ENCODE peak calls at places on chromosomes 5 and 9, in four cellular contexts. R, Z, B and E are unnamed samples.

GRCh38 chr9:16608906-16609305 is 261.6 kb downstream of the BNC2 start:
- DNase-seq in R (no peak), Z (no peak), B (no peak), E (no peak)

GRCh38 chr9:78909566-78909965 is 612.6 kb downstream of the PSAT1 start:
- DNase-seq in R (no peak), Z (no peak), B (no peak), E (no peak)

GRCh38 chr5:159990506-159990905 is 18.4 kb upstream of the TTC1 start:
- DNase-seq in R (no peak), Z (peak), B (no peak), E (no peak)

GRCh38 chr5:53490747-53491146 is 10.3 kb downstream of the FST start:
- DNase-seq in R (no peak), Z (peak), B (no peak), E (no peak)

GRCh38 chr5:168681556-168682183 is 102.5 kb upstream of the PANK3 start:
- DNase-seq in R (no peak), Z (peak), B (no peak), E (no peak)

GRCh38 chr5:5326126-5326758 is 96.2 kb upstream of the ICE1 start:
- DNase-seq in R (no peak), Z (no peak), B (no peak), E (no peak)

GRCh38 chr5:140174472-140175366 is at the start of gene CYSTM1:
- DNase-seq in R (peak), Z (peak), B (peak), E (peak)

GRCh38 chr5:175686396-175686795 is 28.5 kb downstream of the HRH2 start:
- DNase-seq in R (no peak), Z (no peak), B (no peak), E (no peak)

GRCh38 chr9:133122935-133123611 is 2.0 kb upstream of the RALGDS start:
- DNase-seq in R (no peak), Z (peak), B (no peak), E (no peak)

GRCh38 chr9:85020791-85021190 is 351.3 kb downstream of the NTRK2 start:
- DNase-seq in R (no peak), Z (no peak), B (no peak), E (no peak)

GRCh38 chr9:132008871-132009812 is 70.5 kb downstream of the MED27 start:
- DNase-seq in R (no peak), Z (no peak), B (no peak), E (no peak)

GRCh38 chr9:81673310-81673709 is 16.0 kb downstream of the TLE1 start:
- DNase-seq in R (no peak), Z (no peak), B (no peak), E (no peak)

GRCh38 chr9:37938121-37938906 is 34.4 kb upstream of the SLC25A51 start:
- DNase-seq in R (no peak), Z (peak), B (no peak), E (no peak)

GRCh38 chr9:120891255-120891954 is 14.4 kb upstream of the PHF19 start:
- DNase-seq in R (no peak), Z (no peak), B (no peak), E (no peak)

GRCh38 chr9:110429453-110429852 is 91.8 kb upstream of the TXNDC8 start:
- DNase-seq in R (no peak), Z (no peak), B (no peak), E (no peak)

GRCh38 chr9:77158772-77159513 is 18.4 kb upstream of the VPS13A start:
- DNase-seq in R (no peak), Z (peak), B (no peak), E (no peak)

GRCh38 chr5:80408976-80409926 is 1.4 kb downstream of the ZFYVE16 start:
- DNase-seq in R (no peak), Z (peak), B (no peak), E (no peak)

GRCh38 chr5:111859031-111859430 is 102.0 kb upstream of the NREP start:
- DNase-seq in R (no peak), Z (peak), B (no peak), E (no peak)

GRCh38 chr5:107217721-107218130 is 453.0 kb downstream of the EFNA5 start:
- DNase-seq in R (peak), Z (no peak), B (no peak), E (peak)

GRCh38 chr5:33088176-33088575 is 352.6 kb upstream of the TARS1 start:
- DNase-seq in R (no peak), Z (no peak), B (no peak), E (no peak)

GRCh38 chr5:60207031-60207430 is 313.5 kb upstream of the PDE4D start:
- DNase-seq in R (no peak), Z (no peak), B (peak), E (no peak)

GRCh38 chr9:82410891-82411290 is 422.3 kb downstream of the SPATA31D1 start:
- DNase-seq in R (no peak), Z (no peak), B (no peak), E (no peak)

GRCh38 chr9:91783411-91783810 is 166.6 kb downstream of the ROR2 start:
- DNase-seq in R (no peak), Z (no peak), B (no peak), E (no peak)

GRCh38 chr9:133163559-133164208 is at the start of gene GBGT1:
- DNase-seq in R (no peak), Z (peak), B (no peak), E (no peak)

GRCh38 chr5:113240032-113240431 is 194.8 kb downstream of the TSSK1B start:
- DNase-seq in R (no peak), Z (no peak), B (no peak), E (no peak)

GRCh38 chr9:133708770-133709611 is 29.2 kb downstream of the SARDH start:
- DNase-seq in R (no peak), Z (no peak), B (peak), E (no peak)

GRCh38 chr9:125039544-125039943 is 98.7 kb upstream of the GOLGA1 start:
- DNase-seq in R (no peak), Z (no peak), B (no peak), E (no peak)

GRCh38 chr9:28155067-28155466 is 581.8 kb upstream of the C9orf72 start:
- DNase-seq in R (no peak), Z (no peak), B (no peak), E (no peak)

GRCh38 chr9:38392235-38393127 is at the start of gene ALDH1B1:
- DNase-seq in R (peak), Z (peak), B (peak), E (peak)

GRCh38 chr5:167511-167910 is 23.8 kb upstream of the LRRC14B start:
- DNase-seq in R (no peak), Z (no peak), B (no peak), E (no peak)

GRCh38 chr5:11130111-11130510 is 369.1 kb upstream of the DAP start:
- DNase-seq in R (no peak), Z (no peak), B (no peak), E (no peak)

GRCh38 chr5:111469905-111470304 is 42.4 kb downstream of the STARD4 start:
- DNase-seq in R (no peak), Z (no peak), B (no peak), E (no peak)

GRCh38 chr5:92594031-92594430 is 987.0 kb downstream of the NR2F1-AS1 start:
- DNase-seq in R (no peak), Z (no peak), B (no peak), E (no peak)

GRCh38 chr9:21730899-21731298 is 71.5 kb upstream of the MTAP start:
- DNase-seq in R (no peak), Z (no peak), B (no peak), E (no peak)
- H3K4me3 ChIP-seq in R (no peak), Z (no peak), B (no peak), E (no peak)

DNA sequence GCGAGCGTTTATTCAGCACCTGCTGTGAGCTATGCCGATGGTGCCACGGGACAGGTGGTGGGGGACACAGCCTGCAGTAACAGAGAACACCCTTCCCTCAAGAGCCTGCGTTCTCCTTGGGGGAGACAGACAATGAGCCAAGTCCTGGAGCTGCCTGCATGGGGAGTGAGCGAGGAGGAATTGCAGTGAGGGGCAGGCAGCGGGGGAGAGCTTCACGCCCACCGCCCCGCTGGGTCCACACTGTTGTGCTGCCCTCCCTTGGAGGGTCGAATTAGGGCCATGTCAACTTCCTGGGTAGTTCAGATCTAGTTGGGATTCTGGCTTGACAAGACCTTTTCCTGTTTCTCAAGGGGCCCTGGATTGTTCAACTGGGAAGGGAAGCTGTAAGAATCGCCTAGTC is 55.5 kb upstream of the N4BP3 start:
- DNase-seq in R (no peak), Z (no peak), B (no peak), E (no peak)
- H3K4me3 ChIP-seq in R (no peak), Z (no peak), B (no peak), E (no peak)

GRCh38 chr9:90641090-90641489 is 1.5 kb downstream of the DIRAS2 start:
- DNase-seq in R (no peak), Z (no peak), B (no peak), E (no peak)

GRCh38 chr9:90647843-90648242 is 5.2 kb upstream of the DIRAS2 start:
- DNase-seq in R (no peak), Z (no peak), B (no peak), E (no peak)

GRCh38 chr9:90645721-90646120 is 3.1 kb upstream of the DIRAS2 start:
- DNase-seq in R (no peak), Z (no peak), B (peak), E (no peak)

GRCh38 chr9:90641868-90642558 is 611 bp downstream of the DIRAS2 start:
- DNase-seq in R (no peak), Z (no peak), B (no peak), E (no peak)

DNA sequence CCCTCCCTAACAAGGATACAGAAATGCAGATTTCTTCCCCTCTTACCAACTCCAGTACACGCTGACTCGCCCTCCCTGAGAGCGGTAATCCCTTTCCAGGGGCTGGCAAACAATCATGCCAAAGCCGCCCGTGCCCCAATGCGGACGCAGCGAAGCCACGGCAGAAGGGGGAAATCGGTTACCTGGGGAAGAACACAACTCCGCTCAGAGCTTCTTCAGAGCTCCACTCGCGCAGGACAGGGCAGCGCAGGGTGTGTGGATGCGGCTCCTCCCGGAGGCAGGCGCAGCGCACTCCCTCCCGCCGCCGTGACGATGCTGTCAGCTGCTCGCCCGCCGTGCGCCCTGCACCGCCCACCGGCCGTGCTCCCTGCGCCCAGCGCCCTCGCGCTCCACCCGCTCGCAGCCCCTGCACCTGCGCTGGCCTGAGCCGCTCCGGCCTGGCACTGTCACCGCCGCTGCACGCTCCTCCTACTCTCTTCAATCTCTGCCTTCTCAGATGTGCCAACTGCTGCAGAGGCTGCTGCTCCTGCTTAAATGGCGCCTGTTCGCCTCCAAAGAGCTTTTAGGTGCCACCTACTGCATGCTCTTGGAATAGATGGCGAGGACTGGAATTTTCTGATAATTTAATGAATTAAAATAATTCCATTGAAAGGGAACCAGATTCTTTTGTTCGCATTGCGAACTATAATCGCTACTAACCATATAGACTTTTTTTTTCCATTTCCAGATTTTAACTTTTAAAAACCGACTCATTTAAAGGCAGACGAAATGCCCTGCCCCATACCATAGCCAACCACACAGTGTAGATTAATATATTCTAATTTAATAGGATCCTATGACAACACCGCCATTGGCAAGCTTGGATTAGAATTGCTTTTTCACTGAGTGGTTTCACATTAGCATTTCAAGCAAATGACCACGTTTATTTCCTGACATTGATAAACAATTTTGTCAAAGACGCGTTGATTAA is at the start of gene DIRAS2:
- DNase-seq in R (peak), Z (peak), B (peak), E (peak)
- H3K4me3 ChIP-seq in R (no peak), Z (peak), B (no peak), E (peak)

GRCh38 chr9:70043285-70043684 is 363 bp upstream of the MAMDC2 start:
- DNase-seq in R (no peak), Z (no peak), B (no peak), E (no peak)
- H3K4me3 ChIP-seq in R (peak), Z (peak), B (no peak), E (peak)

DNA sequence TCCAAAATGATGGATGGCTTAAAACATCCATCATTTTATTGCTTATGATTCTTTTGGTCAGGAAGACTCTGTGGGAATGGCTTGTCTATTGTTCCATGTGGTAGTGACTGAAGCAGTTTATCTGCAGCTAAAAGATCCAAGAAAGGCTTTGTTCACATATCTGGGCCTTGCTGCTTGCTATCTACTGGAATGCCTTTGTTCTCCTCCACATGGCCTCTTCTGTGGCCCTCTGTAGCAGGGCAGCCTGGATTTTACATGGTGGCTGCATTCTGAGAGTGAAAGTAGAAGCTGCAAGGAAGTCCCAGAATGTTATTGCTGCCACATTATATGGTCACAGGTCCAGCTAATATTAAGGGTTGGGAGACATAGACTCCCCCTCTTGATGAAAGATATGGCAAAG is 35.1 kb downstream of the DMXL1 start:
- DNase-seq in R (no peak), Z (peak), B (peak), E (no peak)
- H3K4me3 ChIP-seq in R (no peak), Z (no peak), B (no peak), E (no peak)